ENCODE peak calls at places on chromosome 19, in nine cellular contexts. B is SK-N-SH, V is foreskin fibroblast, L is aorta, J is Caco-2, M is neural progenitor cell, T is activated gamma-delta T cell, E is NCI-H1694, C is mucosa of gallbladder. Q is an unnamed sample.

GRCh38 chr19:37594982-37595382 is 306 bp downstream of the ZNF540 start:
- DNase-seq in B (no peak), V (peak), L (peak), J (no peak), M (no peak), T (peak), E (no peak), C (peak), Q (no peak)

GRCh38 chr19:40646564-40647254 is 43.7 kb downstream of the NUMBL start:
- DNase-seq in B (no peak), V (peak), L (no peak), J (no peak), M (no peak), T (no peak), E (no peak), C (no peak), Q (no peak)

GRCh38 chr19:46180701-46181385 is 32.8 kb downstream of the IGFL2 start:
- DNase-seq in B (no peak), V (peak), L (no peak), J (no peak), M (no peak), T (no peak), E (no peak), C (no peak), Q (no peak)

GRCh38 chr19:32748497-32748896 is 28.9 kb downstream of the TDRD12 start:
- DNase-seq in B (peak), V (no peak), L (no peak), J (no peak), M (peak), T (no peak), E (no peak), C (no peak), Q (no peak)

GRCh38 chr19:5829567-5830315 is 9.8 kb downstream of the FUT6 start:
- DNase-seq in B (no peak), V (no peak), L (no peak), J (no peak), M (no peak), T (no peak), E (no peak), C (no peak), Q (no peak)

GRCh38 chr19:34838753-34839431 is 65.9 kb upstream of the ZNF599 start:
- DNase-seq in B (no peak), V (no peak), L (no peak), J (peak), M (peak), T (no peak), E (no peak), C (no peak), Q (no peak)

GRCh38 chr19:8257052-8257443 is 47.9 kb downstream of the CERS4 start:
- DNase-seq in B (no peak), V (no peak), L (no peak), J (no peak), M (no peak), T (no peak), E (no peak), C (no peak), Q (no peak)

GRCh38 chr19:27759896-27760295 is 1453.1 kb downstream of the UQCRFS1 start:
- DNase-seq in B (no peak), V (no peak), L (no peak), J (no peak), M (no peak), T (no peak), E (no peak), C (no peak), Q (no peak)

GRCh38 chr19:4709440-4710280 is 14.0 kb downstream of the DPP9 start:
- DNase-seq in B (no peak), V (no peak), L (no peak), J (no peak), M (no peak), T (no peak), E (no peak), C (peak), Q (no peak)

GRCh38 chr19:57620673-57621348 is 6.8 kb downstream of the ZNF134 start:
- DNase-seq in B (no peak), V (no peak), L (no peak), J (no peak), M (no peak), T (no peak), E (no peak), C (no peak), Q (no peak)

GRCh38 chr19:41443813-41444455 is 978 bp downstream of the ERICH4 start:
- DNase-seq in B (no peak), V (no peak), L (no peak), J (peak), M (no peak), T (no peak), E (no peak), C (no peak), Q (no peak)

GRCh38 chr19:3146677-3147100 is 10.9 kb downstream of the GNA15 start:
- DNase-seq in B (peak), V (no peak), L (peak), J (no peak), M (peak), T (peak), E (no peak), C (no peak), Q (peak)

GRCh38 chr19:39768334-39768733 is 10.3 kb upstream of the LEUTX start:
- DNase-seq in B (no peak), V (no peak), L (no peak), J (no peak), M (no peak), T (no peak), E (no peak), C (no peak), Q (no peak)

Q was measured in activated T-helper 2 cell treated with anti-CD3 and anti-CD28 coated beads, Interferon-gamma antibody, Interleukin-2, Interleukin-4, amounts not matched to agents 10 μg/mL and 5 μg/mL and 100 μg/mL, durations not matched to agents 14 hours and 24 hours and 36 hours.